ENCODE peak calls at places on chromosome 10, in ten cellular contexts. B is pons; I is Right ventricle myocardium superior; P is NCI-H1105 treated with DMSO at 0.1 percent for 48 hours; H is NCI-H2227 treated with DMSO at 0.1 percent for 48 hours; Y is activated naive CD8-positive, alpha-beta T cell treated with anti-CD3 and anti-CD28 coated beads, Interleukin-2, amount 50 U/mL, for 24 hours; S is B cell; L is stimulated activated naive CD8-positive, alpha-beta T cell treated with anti-CD3 and anti-CD28 coated beads, Interleukin-15, amount 100 ng/mL, for 72 hours; A is transverse colon; R is tibial nerve. C is an unnamed sample.

GRCh38 chr10:67306588-67307205 is 380.9 kb downstream of the LRRTM3 start:
- DNase-seq in S (no peak), Y (no peak), L (no peak), H (no peak), I (no peak), R (no peak), A (no peak), P (no peak), B (peak), C (no peak)

GRCh38 chr10:69439350-69439739 is 11.9 kb upstream of the TSPAN15 start:
- DNase-seq in L (no peak), I (no peak), P (no peak), B (no peak), R (no peak), H (no peak), Y (no peak), S (no peak), A (peak), C (peak)

GRCh38 chr10:97124211-97124610 is 61.5 kb downstream of the SLIT1 start:
- DNase-seq in A (no peak), R (no peak), P (no peak), Y (no peak), L (no peak), B (no peak), H (no peak), I (no peak), S (no peak), C (no peak)

GRCh38 chr10:35563266-35563891 is 41.8 kb upstream of the GJD4 start:
- DNase-seq in P (peak), A (peak), H (peak), Y (peak), S (peak), L (peak), B (peak), R (no peak), I (peak), C (no peak)

GRCh38 chr10:10294801-10295515 is 722.7 kb upstream of the CELF2 start:
- DNase-seq in S (no peak), Y (no peak), A (no peak), B (no peak), I (no peak), P (peak), H (no peak), R (no peak), L (no peak), C (no peak)

GRCh38 chr10:85995791-85996190 is 370.8 kb downstream of the GRID1 start:
- DNase-seq in B (peak), R (no peak), P (peak), Y (peak), S (no peak), H (peak), L (no peak), I (no peak), A (no peak), C (no peak)

GRCh38 chr10:74746813-74747212 is 79.6 kb upstream of the KAT6B start:
- DNase-seq in B (no peak), L (no peak), Y (no peak), R (no peak), S (no peak), P (no peak), A (no peak), I (no peak), H (no peak), C (no peak)

GRCh38 chr10:37975407-37975991 is 948 bp downstream of the ZNF25 start:
- DNase-seq in R (no peak), H (peak), B (peak), S (no peak), Y (no peak), P (peak), A (no peak), I (no peak), L (peak), C (no peak)

GRCh38 chr10:61975107-61975932 is 73.8 kb downstream of the ARID5B start:
- DNase-seq in R (no peak), I (no peak), P (no peak), H (peak), A (no peak), B (peak), L (no peak), Y (no peak), S (no peak), C (no peak)